ENCODE peak calls at places on chromosomes 3 and 15, in nine cellular contexts. U is tibial artery; Y is keratinocyte; C is HepG2; G is gastrocnemius medialis; X is CD8-positive, alpha-beta T cell; A is thoracic aorta; K is heart left ventricle; W is AG04450. Q is an unnamed sample. For H3K9me3 and H3K27me3, the result is how much of the 10 kb centered on the place peaks cover.

GRCh38 chr15:33675246-33675645 is 293.1 kb upstream of the CHRM5 start:
- DNase-seq in Y (no peak), X (no peak), K (no peak), A (no peak), C (no peak), U (no peak), W (no peak), G (no peak), Q (no peak)

GRCh38 chr3:185040425-185040824 is 112.4 kb downstream of the C3orf70 start:
- DNase-seq in X (no peak), C (no peak), Y (no peak), K (no peak), A (no peak), U (no peak), G (no peak), W (no peak), Q (no peak)

GRCh38 chr3:30779686-30780287 is 114.7 kb downstream of the GADL1 start:
- DNase-seq in W (no peak), X (no peak), Y (no peak), A (no peak), G (no peak), C (peak), K (no peak), U (no peak), Q (no peak)

GRCh38 chr3:112813016-112813415 is 33.6 kb downstream of the CD200R1L start:
- DNase-seq in W (no peak), X (no peak), U (no peak), A (no peak), K (no peak), C (no peak), G (no peak), Y (no peak), Q (no peak)

GRCh38 chr3:179113903-179114302 is 34.3 kb upstream of the PIK3CA start:
- DNase-seq in U (no peak), K (no peak), G (no peak), C (no peak), Y (no peak), A (no peak), X (no peak), W (no peak), Q (no peak)

GRCh38 chr3:15420871-15421270 is 6.5 kb downstream of the METTL6 start:
- DNase-seq in A (no peak), K (no peak), G (no peak), Y (no peak), X (no peak), C (no peak), U (no peak), W (no peak), Q (no peak)

GRCh38 chr3:134430950-134431445 is 54.8 kb downstream of the ANAPC13 start:
- DNase-seq in A (no peak), K (no peak), G (no peak), W (no peak), U (no peak), X (no peak), C (no peak), Y (no peak), Q (no peak)

GRCh38 chr3:52222319-52223221 is 2.9 kb downstream of the TLR9 start:
- DNase-seq in G (no peak), C (no peak), K (no peak), Y (no peak), A (no peak), U (no peak), X (no peak), W (no peak), Q (no peak)

GRCh38 chr3:97742036-97742435 is 22.5 kb upstream of the ARL6 start:
- DNase-seq in Y (no peak), K (no peak), W (no peak), A (no peak), U (no peak), C (no peak), G (no peak), X (no peak), Q (no peak)

GRCh38 chr3:160444411-160444810 is 5.2 kb downstream of the TRIM59 start:
- DNase-seq in Y (no peak), U (no peak), C (no peak), X (no peak), A (no peak), G (no peak), K (no peak), W (no peak), Q (no peak)

GRCh38 chr15:43360821-43361220 is 10.0 kb downstream of the ZSCAN29 start:
- DNase-seq in X (no peak), W (no peak), K (no peak), Y (no peak), G (no peak), A (no peak), C (no peak), U (no peak), Q (no peak)
- H3K9me3 ChIP-seq in X (under half), W (under half), K (half or more), Y (under half), G (under half), A (under half), C (under half), U (under half), Q (half or more)

GRCh38 chr3:61299343-61299742 is 48.1 kb upstream of the FHIT start:
- DNase-seq in A (no peak), U (no peak), X (no peak), Y (no peak), W (no peak), K (no peak), C (peak), G (no peak), Q (no peak)
- H3K27ac ChIP-seq in A (no peak), U (no peak), X (no peak), Y (no peak), W (no peak), K (no peak), C (no peak), G (no peak), Q (no peak)

GRCh38 chr15:88312941-88313579 is 56.5 kb upstream of the NTRK3 start:
- DNase-seq in C (no peak), W (no peak), G (no peak), X (no peak), Y (no peak), A (no peak), U (no peak), K (no peak), Q (no peak)
- H3K27me3 ChIP-seq in C (under half), W (under half), G (under half), X (under half), Y (under half), A (under half), U (under half), K (under half), Q (under half)

DNA sequence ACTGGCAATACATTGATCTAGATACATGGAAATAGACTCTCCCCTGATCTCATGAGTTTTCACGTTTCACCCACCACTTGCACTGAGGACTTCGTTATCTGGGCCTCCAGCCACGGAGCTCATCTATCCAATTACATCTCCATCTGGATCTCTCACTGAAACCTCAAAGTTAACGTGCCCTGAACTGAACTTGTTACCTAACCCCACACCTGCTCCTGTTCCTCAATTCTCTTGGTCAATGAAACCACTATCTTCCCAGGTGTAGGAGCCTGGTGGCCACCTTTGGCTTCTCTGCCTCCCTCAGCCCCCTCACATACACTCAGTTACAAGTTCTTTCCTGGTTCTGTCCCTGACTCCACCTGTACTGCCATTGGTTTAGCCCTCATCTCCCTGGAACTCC is 9.7 kb downstream of the DGKG start:
- DNase-seq in K (no peak), X (no peak), C (no peak), Y (no peak), U (no peak), A (no peak), G (no peak), W (no peak), Q (no peak)
- H3K9me3 ChIP-seq in K (under half), X (under half), C (under half), Y (under half), U (under half), A (under half), G (under half), W (under half), Q (under half)

Q was measured in CD4-positive, alpha-beta T cell.